ENCODE peak calls at places on chromosomes 6 and 20, in five cellular contexts. One of them, this sample, is unnamed.

GRCh38 chr6:136290406-136291010 is 862 bp upstream of the BCLAF1 start:
- DNase-seq in NCI-H1105: peak
- DNase-seq in heart right ventricle: peak
- DNase-seq in activated naive CD4-positive, alpha-beta T cell treated with Interleukin-2 at 50 U/mL for 16 hours: peak
- DNase-seq in Right ventricle myocardium inferior: peak
- DNase-seq in this sample: peak

GRCh38 chr6:17741507-17741906 is 34.8 kb upstream of the NUP153 start:
- DNase-seq in activated naive CD4-positive, alpha-beta T cell treated with Interleukin-2 at 50 U/mL for 16 hours: no peak
- DNase-seq in NCI-H1105: no peak
- DNase-seq in Right ventricle myocardium inferior: no peak
- DNase-seq in heart right ventricle: no peak
- DNase-seq in this sample: no peak

GRCh38 chr6:55892749-55893357 is 17.5 kb upstream of the BMP5 start:
- DNase-seq in NCI-H1105: no peak
- DNase-seq in Right ventricle myocardium inferior: no peak
- DNase-seq in activated naive CD4-positive, alpha-beta T cell treated with Interleukin-2 at 50 U/mL for 16 hours: no peak
- DNase-seq in heart right ventricle: no peak
- DNase-seq in this sample: no peak

GRCh38 chr6:116019428-116019827 is 41.3 kb downstream of the FRK start:
- DNase-seq in activated naive CD4-positive, alpha-beta T cell treated with Interleukin-2 at 50 U/mL for 16 hours: no peak
- DNase-seq in Right ventricle myocardium inferior: no peak
- DNase-seq in heart right ventricle: no peak
- DNase-seq in NCI-H1105: no peak
- DNase-seq in this sample: no peak

GRCh38 chr6:5584072-5584471 is 322.8 kb downstream of the FARS2 start:
- DNase-seq in activated naive CD4-positive, alpha-beta T cell treated with Interleukin-2 at 50 U/mL for 16 hours: no peak
- DNase-seq in NCI-H1105: no peak
- DNase-seq in heart right ventricle: no peak
- DNase-seq in Right ventricle myocardium inferior: no peak
- DNase-seq in this sample: no peak

GRCh38 chr6:27059621-27060425 is 187.7 kb upstream of the PRSS16 start:
- DNase-seq in heart right ventricle: no peak
- DNase-seq in NCI-H1105: peak
- DNase-seq in activated naive CD4-positive, alpha-beta T cell treated with Interleukin-2 at 50 U/mL for 16 hours: no peak
- DNase-seq in Right ventricle myocardium inferior: no peak
- DNase-seq in this sample: no peak

GRCh38 chr20:33724439-33725094 is 4.5 kb upstream of the PXMP4 start:
- DNase-seq in Right ventricle myocardium inferior: no peak
- DNase-seq in heart right ventricle: no peak
- DNase-seq in NCI-H1105: no peak
- DNase-seq in activated naive CD4-positive, alpha-beta T cell treated with Interleukin-2 at 50 U/mL for 16 hours: no peak
- DNase-seq in this sample: no peak

GRCh38 chr6:5149891-5150290 is 64.8 kb downstream of the PPP1R3G start:
- DNase-seq in Right ventricle myocardium inferior: no peak
- DNase-seq in NCI-H1105: no peak
- DNase-seq in activated naive CD4-positive, alpha-beta T cell treated with Interleukin-2 at 50 U/mL for 16 hours: no peak
- DNase-seq in heart right ventricle: no peak
- DNase-seq in this sample: no peak

GRCh38 chr6:134846865-134847264 is 103.0 kb downstream of the ALDH8A1 start:
- DNase-seq in activated naive CD4-positive, alpha-beta T cell treated with Interleukin-2 at 50 U/mL for 16 hours: no peak
- DNase-seq in Right ventricle myocardium inferior: no peak
- DNase-seq in NCI-H1105: no peak
- DNase-seq in heart right ventricle: no peak
- DNase-seq in this sample: no peak

GRCh38 chr20:63744574-63745423 is 5.2 kb downstream of the SLC2A4RG start:
- DNase-seq in activated naive CD4-positive, alpha-beta T cell treated with Interleukin-2 at 50 U/mL for 16 hours: no peak
- DNase-seq in heart right ventricle: no peak
- DNase-seq in Right ventricle myocardium inferior: no peak
- DNase-seq in NCI-H1105: no peak
- DNase-seq in this sample: no peak